ENCODE peak calls at places on chromosome 16, in six cellular contexts. K, E, W, N, X and J are unnamed samples.

GRCh38 chr16:19396555-19397011 is 21.1 kb upstream of the TMC5 start:
- DNase-seq in K (no peak), E (no peak), W (no peak), N (no peak), X (no peak), J (no peak)

GRCh38 chr16:79051313-79051712 is 549.2 kb downstream of the MAF start:
- DNase-seq in K (no peak), E (no peak), W (no peak), N (no peak), X (no peak), J (no peak)

GRCh38 chr16:64311241-64311640 is 810.6 kb downstream of the CDH11 start:
- DNase-seq in K (no peak), E (no peak), W (no peak), N (no peak), X (no peak), J (no peak)

GRCh38 chr16:3782566-3782965 is 65.2 kb upstream of the TRAP1 start:
- DNase-seq in K (no peak), E (no peak), W (no peak), N (no peak), X (no peak), J (no peak)

GRCh38 chr16:68486671-68487495 is 38.6 kb upstream of the SMPD3 start:
- DNase-seq in K (no peak), E (no peak), W (no peak), N (no peak), X (no peak), J (peak; percentile 65)

GRCh38 chr16:9807302-9807701 is 374.9 kb downstream of the GRIN2A start:
- DNase-seq in K (no peak), E (no peak), W (no peak), N (no peak), X (no peak), J (no peak)

GRCh38 chr16:78675312-78675711 is 575.9 kb downstream of the WWOX start:
- DNase-seq in K (no peak), E (no peak), W (no peak), N (no peak), X (peak; percentile 7), J (no peak)

GRCh38 chr16:47965439-47965838 is 190.4 kb downstream of the ABCC12 start:
- DNase-seq in K (no peak), E (no peak), W (no peak), N (peak; percentile 35), X (no peak), J (no peak)

GRCh38 chr16:77289331-77289809 is 90.2 kb downstream of the SYCE1L start:
- DNase-seq in K (no peak), E (peak; percentile 15), W (no peak), N (no peak), X (no peak), J (no peak)

GRCh38 chr16:88667496-88667895 is 4.6 kb upstream of the MVD start:
- DNase-seq in K (no peak), E (peak; percentile 65), W (no peak), N (no peak), X (no peak), J (no peak)

GRCh38 chr16:976389-976931 is 5.1 kb upstream of the SOX8 start:
- DNase-seq in K (no peak), E (no peak), W (no peak), N (no peak), X (no peak), J (no peak)

GRCh38 chr16:31354394-31355291 is at the start of gene ITGAX:
- DNase-seq in K (no peak), E (peak; percentile 17), W (peak; percentile 70), N (no peak), X (no peak), J (no peak)

GRCh38 chr16:20598832-20599469 is 22.8 kb upstream of the ACSM2B start:
- DNase-seq in K (no peak), E (no peak), W (no peak), N (no peak), X (peak; percentile 99), J (peak; percentile 78)

GRCh38 chr16:75260856-75261589 is 9.6 kb upstream of the BCAR1 start:
- DNase-seq in K (no peak), E (peak; percentile 10), W (no peak), N (no peak), X (no peak), J (no peak)

GRCh38 chr16:8920676-8921625 is 38.8 kb downstream of the LITAFD start:
- DNase-seq in K (no peak), E (no peak), W (no peak), N (no peak), X (no peak), J (no peak)

GRCh38 chr16:89135166-89135565 is 36.4 kb upstream of the CDH15 start:
- DNase-seq in K (no peak), E (no peak), W (no peak), N (no peak), X (no peak), J (no peak)

GRCh38 chr16:1991588-1992474 is 2.1 kb downstream of the SYNGR3 start:
- DNase-seq in K (peak; percentile 61), E (peak; percentile 84), W (peak; percentile 37), N (peak; percentile 98), X (no peak), J (peak; percentile 85)

GRCh38 chr16:73232555-73233422 is 184.9 kb upstream of the ZFHX3 start:
- DNase-seq in K (peak; percentile 36), E (peak; percentile 39), W (no peak), N (no peak), X (peak; percentile 74), J (no peak)

GRCh38 chr16:88650749-88651275 is at the start of gene CYBA:
- DNase-seq in K (peak; percentile 57), E (peak; percentile 88), W (peak; percentile 49), N (peak; percentile 90), X (peak; percentile 83), J (no peak)

GRCh38 chr16:79077391-79077790 is 523.1 kb downstream of the MAF start:
- DNase-seq in K (no peak), E (no peak), W (no peak), N (no peak), X (no peak), J (no peak)

GRCh38 chr16:74606521-74607309 is at the start of gene GLG1:
- DNase-seq in K (peak; percentile 65), E (peak; percentile 95), W (peak; percentile 51), N (peak; percentile 88), X (peak; percentile 85), J (peak; percentile 94)

GRCh38 chr16:73071131-73071940 is 23.4 kb upstream of the ZFHX3 start:
- DNase-seq in K (no peak), E (peak; percentile 86), W (no peak), N (peak; percentile 70), X (peak; percentile 61), J (no peak)

GRCh38 chr16:8346291-8346690 is 244.0 kb downstream of the TMEM114 start:
- DNase-seq in K (no peak), E (no peak), W (no peak), N (peak; percentile 47), X (peak; percentile 15), J (peak; percentile 7)

GRCh38 chr16:71424626-71425025 is 17.2 kb downstream of the TLE7 start:
- DNase-seq in K (no peak), E (no peak), W (no peak), N (no peak), X (no peak), J (no peak)
- TF ChIP-seq JUND in K (no peak), E (no peak), W (no peak), N (no peak), X (no peak), J (no peak)

DNA sequence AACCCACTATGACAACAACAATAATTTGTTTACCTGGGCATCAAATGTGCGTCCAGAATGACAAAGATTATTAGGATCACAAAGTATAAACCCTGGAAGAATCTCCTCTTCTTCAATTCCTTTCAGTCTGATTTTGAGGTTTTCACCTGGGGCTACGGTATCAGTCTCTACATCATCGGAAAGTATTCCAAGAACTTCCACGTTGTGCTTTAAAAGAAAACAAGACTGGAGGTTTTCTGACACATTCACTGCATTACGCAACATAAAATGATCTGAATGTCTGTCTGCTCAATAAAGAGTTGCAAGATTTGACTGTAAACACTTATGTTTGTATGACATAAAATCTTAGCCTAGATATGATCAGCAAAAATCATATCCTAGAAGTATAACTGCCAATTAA is 26.0 kb upstream of the RSL1D1 start:
- DNase-seq in K (no peak), E (no peak), W (no peak), N (no peak), X (no peak), J (no peak)
- TF ChIP-seq JUND in K (no peak), E (no peak), W (no peak), N (no peak), X (no peak), J (no peak)

DNA sequence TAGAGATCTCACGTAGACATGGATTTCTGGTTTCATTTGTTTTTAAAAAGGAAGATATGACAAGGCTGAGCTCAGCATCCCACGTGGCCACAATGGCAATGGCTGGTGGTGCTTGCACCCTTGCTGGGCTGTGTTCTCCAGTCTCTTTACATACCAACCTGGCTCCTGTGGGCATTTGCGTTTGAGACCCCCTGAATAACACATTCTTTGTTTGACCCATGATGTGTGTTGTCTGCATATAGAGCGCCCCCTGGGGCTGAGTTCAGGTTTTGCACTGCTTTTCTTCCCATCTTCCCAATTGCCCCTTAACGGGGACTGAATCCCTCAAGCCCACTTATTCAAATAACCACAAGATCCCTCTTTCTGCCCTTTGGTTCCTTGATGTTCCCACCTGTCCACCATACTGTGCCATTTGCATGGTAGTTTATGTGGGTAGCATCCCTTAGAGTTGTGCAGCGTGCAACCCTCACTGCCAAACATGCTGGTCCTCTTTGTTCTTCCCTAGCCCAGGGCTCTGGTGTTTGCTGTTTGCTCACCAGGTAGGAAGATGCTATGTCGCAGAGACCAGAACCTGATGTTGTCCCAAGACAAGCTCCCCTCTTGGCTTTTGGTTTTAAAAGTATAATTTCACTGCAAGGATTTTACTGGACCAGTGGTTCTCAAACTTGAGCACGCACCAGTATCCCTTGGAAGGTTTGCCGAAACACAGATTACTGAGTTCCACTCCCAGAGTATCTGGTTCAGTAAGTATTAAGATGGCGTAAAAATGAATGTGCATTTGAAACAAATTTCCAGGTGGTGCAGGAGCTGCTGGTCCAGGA is 38.5 kb upstream of the NKD1 start:
- DNase-seq in K (peak; percentile 40), E (peak; percentile 47), W (no peak), N (peak; percentile 95), X (peak; percentile 50), J (peak; percentile 9)
- TF ChIP-seq JUND in K (no peak), E (no peak), W (no peak), N (no peak), X (no peak), J (no peak)

DNA sequence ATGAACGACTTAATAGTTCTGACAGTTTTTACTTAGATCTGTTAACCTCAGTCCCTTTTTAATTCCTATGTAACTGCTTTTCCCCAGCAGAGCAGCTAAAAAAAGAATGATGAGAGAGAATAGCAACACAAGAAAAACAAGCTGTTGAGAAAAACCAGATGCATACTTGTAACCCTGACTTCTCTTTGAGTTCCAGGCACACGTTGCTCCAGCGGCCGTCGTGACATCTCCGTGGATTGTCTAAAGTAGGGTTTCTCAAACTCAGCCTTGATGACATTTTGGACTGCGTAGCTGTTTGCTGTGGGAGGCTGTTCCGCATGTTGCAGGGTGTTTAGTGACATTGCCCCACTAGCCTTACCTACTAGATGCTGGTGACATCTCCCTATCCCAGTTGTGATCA is 324.0 kb downstream of the SNX29 start:
- DNase-seq in K (no peak), E (no peak), W (no peak), N (no peak), X (no peak), J (no peak)
- TF ChIP-seq JUND in K (no peak), E (no peak), W (no peak), N (no peak), X (no peak), J (no peak)